ENCODE peak calls at places on chromosomes 16 and 17, in four cellular contexts. W is tibial artery, J is fibroblast of the aortic adventitia, H is dorsolateral prefrontal cortex. S is an unnamed sample.

GRCh38 chr16:22967696-22968095 is 153.7 kb downstream of the HS3ST2 start:
- DNase-seq in J (no peak), H (no peak), W (no peak), S (no peak)

GRCh38 chr17:81999587-81999974 is 22.2 kb downstream of the ASPSCR1 start:
- DNase-seq in W (no peak), J (no peak), H (no peak), S (no peak)

GRCh38 chr16:50955311-50955710 is 195.8 kb downstream of the SALL1 start:
- DNase-seq in W (no peak), J (no peak), H (no peak), S (no peak)

GRCh38 chr17:51397361-51398127 is 137.2 kb downstream of the UTP18 start:
- DNase-seq in W (no peak), H (no peak), J (no peak), S (peak)

GRCh38 chr16:84514874-84515835 is 10.7 kb upstream of the MEAK7 start:
- DNase-seq in W (no peak), H (peak), J (no peak), S (no peak)

GRCh38 chr16:85520853-85521736 is 92.0 kb upstream of the GSE1 start:
- DNase-seq in J (no peak), H (no peak), W (no peak), S (no peak)

GRCh38 chr17:50627782-50628601 is 6.7 kb upstream of the ABCC3 start:
- DNase-seq in J (no peak), W (no peak), H (no peak), S (no peak)

GRCh38 chr17:8941520-8941919 is 24.0 kb downstream of the PIK3R5 start:
- DNase-seq in H (no peak), W (no peak), J (no peak), S (no peak)

GRCh38 chr17:3447625-3448024 is 14.0 kb upstream of the OR1E2 start:
- DNase-seq in J (no peak), H (no peak), W (no peak), S (peak)

GRCh38 chr16:89096042-89096717 is 2.5 kb downstream of the ACSF3 start:
- DNase-seq in H (no peak), W (no peak), J (no peak), S (no peak)

GRCh38 chr17:20916383-20916782 is 126.4 kb downstream of the USP22 start:
- DNase-seq in W (no peak), J (no peak), H (no peak), S (no peak)
- H3K4me3 ChIP-seq in W (no peak), J (no peak), H (no peak), S (no peak)

DNA sequence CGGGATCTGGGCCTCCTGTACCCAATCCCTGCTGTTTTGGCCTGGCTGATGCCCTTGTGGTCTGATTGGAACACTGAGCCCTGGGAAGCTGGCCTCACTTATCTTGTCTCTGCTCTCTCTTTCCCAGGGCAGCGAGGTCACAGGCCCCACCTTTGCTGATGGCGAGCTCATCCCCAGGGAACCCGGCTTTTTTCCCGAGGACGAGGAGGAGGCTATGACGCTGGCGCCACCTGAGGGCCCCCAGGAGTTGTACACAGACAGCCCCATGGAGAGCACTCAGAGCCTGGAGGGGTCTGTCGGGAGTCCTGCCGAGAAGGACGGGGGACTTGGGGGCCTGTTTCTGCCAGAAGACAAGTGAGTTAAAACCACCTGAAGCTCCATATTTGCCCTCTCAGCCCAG is 126.0 kb downstream of the RAB11FIP4 start:
- DNase-seq in J (no peak), H (no peak), W (no peak), S (no peak)
- TF ChIP-seq CTCF in J (peak), H (peak), W (no peak), S (peak)

GRCh38 chr17:36095992-36096391 is 6.0 kb upstream of the CCL3 start:
- DNase-seq in H (no peak), J (no peak), W (no peak), S (no peak)
- H3K4me3 ChIP-seq in H (no peak), J (no peak), W (no peak), S (no peak)

DNA sequence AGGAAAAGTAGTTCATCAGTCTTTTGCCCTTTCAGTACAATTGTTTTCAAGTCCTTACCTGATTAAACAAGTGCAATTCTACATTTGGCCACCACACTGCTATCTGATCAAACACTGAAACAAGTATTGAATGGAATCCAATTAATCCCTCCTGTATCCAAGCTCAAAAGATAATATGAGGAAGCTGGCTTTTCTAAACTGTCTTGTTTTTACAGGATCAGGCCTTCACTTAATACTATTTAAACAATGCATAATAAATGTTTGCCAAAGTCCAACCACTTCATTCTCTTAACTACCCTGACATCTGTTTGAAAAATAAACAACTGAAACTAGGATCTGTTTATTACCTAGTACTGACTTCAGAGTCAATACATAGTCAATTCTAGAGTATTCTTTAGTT is 131.6 kb downstream of the MRTFB start:
- DNase-seq in H (no peak), J (peak), W (no peak), S (peak)
- TF ChIP-seq CTCF in H (no peak), J (peak), W (peak), S (peak)

GRCh38 chr17:59842901-59843652 is 49.7 kb downstream of the TUBD1 start:
- DNase-seq in J (peak), H (no peak), W (no peak), S (peak)

GRCh38 chr17:59846391-59847165 is 46.2 kb downstream of the TUBD1 start:
- DNase-seq in H (no peak), W (peak), J (peak), S (peak)

GRCh38 chr17:59844884-59845594 is 47.7 kb downstream of the TUBD1 start:
- DNase-seq in J (no peak), W (no peak), H (no peak), S (peak)

GRCh38 chr17:59848385-59848668 is 44.4 kb downstream of the TUBD1 start:
- DNase-seq in W (peak), J (no peak), H (no peak), S (no peak)

GRCh38 chr17:59845595-59846390 is 47.0 kb downstream of the TUBD1 start:
- DNase-seq in W (peak), H (no peak), J (peak), S (peak)
- H3K4me3 ChIP-seq in W (peak), H (no peak), J (no peak), S (no peak)

DNA sequence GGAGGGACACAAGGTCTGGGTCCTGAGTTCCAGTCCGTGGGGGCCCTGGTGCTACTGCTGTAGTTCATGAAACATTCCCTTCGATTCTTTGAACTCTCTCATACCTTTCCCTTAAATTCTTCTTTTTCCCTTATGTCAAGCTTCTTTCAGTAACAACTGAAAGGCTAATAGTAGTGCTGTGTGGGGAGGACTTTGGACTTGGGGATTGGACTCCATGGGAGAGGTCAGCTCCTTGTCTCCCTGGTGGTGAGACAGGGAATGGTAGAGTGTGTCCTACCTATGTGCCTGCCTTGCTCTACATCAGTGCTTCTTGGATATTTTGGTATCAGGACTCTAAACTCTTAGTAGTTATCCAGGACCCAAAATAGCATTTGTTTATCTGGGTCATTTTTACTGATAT is 628.1 kb downstream of the WWOX start:
- DNase-seq in W (no peak), H (no peak), J (no peak), S (no peak)
- TF ChIP-seq CTCF in W (no peak), H (no peak), J (no peak), S (no peak)

DNA sequence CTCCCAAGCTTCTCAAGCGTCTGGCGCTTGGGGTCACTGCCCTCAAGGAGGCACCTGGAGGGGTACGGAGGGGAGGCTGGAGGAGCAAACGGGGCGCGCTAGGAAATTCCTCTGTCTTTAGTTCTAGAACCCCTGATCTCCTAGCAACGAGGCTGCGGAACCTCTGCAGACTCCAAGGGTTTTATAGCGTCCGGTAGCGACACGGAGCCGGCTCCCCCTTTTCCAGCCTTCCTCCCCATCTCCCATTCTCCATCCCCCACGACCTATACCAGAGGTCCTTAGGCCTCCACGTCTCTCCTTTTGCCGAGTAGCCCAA is 601 bp upstream of the CDIPT start:
- DNase-seq in W (no peak), H (no peak), J (no peak), S (no peak)
- H3K4me3 ChIP-seq in W (peak), H (peak), J (peak), S (peak)

GRCh38 chr17:45770632-45771472 is 13.3 kb upstream of the CRHR1 start:
- DNase-seq in H (no peak), W (no peak), J (no peak), S (no peak)

GRCh38 chr17:45763182-45763581 is 20.9 kb upstream of the CRHR1 start:
- DNase-seq in W (no peak), H (no peak), J (no peak), S (no peak)

GRCh38 chr17:45764479-45764878 is 19.6 kb upstream of the CRHR1 start:
- DNase-seq in H (no peak), W (no peak), J (no peak), S (no peak)

GRCh38 chr17:45771473-45771959 is 12.6 kb upstream of the CRHR1 start:
- DNase-seq in J (no peak), H (no peak), W (peak), S (no peak)

GRCh38 chr17:45768000-45768399 is 16.1 kb upstream of the CRHR1 start:
- DNase-seq in J (no peak), H (no peak), W (no peak), S (no peak)
- TF ChIP-seq CTCF in J (no peak), H (no peak), W (no peak), S (no peak)

S was measured in choroid plexus epithelial cell.